ENCODE peak calls at places on chromosome 1, in seven cellular contexts. One of them, this sample, is unnamed.

GRCh38 chr1:164712131-164713031 is 153.4 kb downstream of the PBX1 start:
- DNase-seq in NCI-H460: no peak
- DNase-seq in NCI-H345: no peak
- DNase-seq in stimulated activated CD4-positive, alpha-beta T cell treated with anti-CD3 and anti-CD28 coated beads, Interleukin-1b, Interleukin-23, amount 100 ng/mL, for 4 hours: no peak
- DNase-seq in T-helper 9 cell: no peak
- DNase-seq in left lung: no peak
- DNase-seq in NCI-H510A: no peak
- DNase-seq in this sample: peak

GRCh38 chr1:197200468-197200899 is 54.0 kb upstream of the ASPM start:
- DNase-seq in NCI-H345: no peak
- DNase-seq in stimulated activated CD4-positive, alpha-beta T cell treated with anti-CD3 and anti-CD28 coated beads, Interleukin-1b, Interleukin-23, amount 100 ng/mL, for 4 hours: no peak
- DNase-seq in NCI-H460: no peak
- DNase-seq in NCI-H510A: no peak
- DNase-seq in left lung: no peak
- DNase-seq in T-helper 9 cell: no peak
- DNase-seq in this sample: no peak

GRCh38 chr1:206496131-206496793 is 11.1 kb upstream of the RASSF5 start:
- DNase-seq in stimulated activated CD4-positive, alpha-beta T cell treated with anti-CD3 and anti-CD28 coated beads, Interleukin-1b, Interleukin-23, amount 100 ng/mL, for 4 hours: no peak
- DNase-seq in T-helper 9 cell: no peak
- DNase-seq in left lung: no peak
- DNase-seq in NCI-H345: peak
- DNase-seq in NCI-H460: no peak
- DNase-seq in NCI-H510A: no peak
- DNase-seq in this sample: no peak

GRCh38 chr1:89259283-89259971 is 13.2 kb downstream of the GBP5 start:
- DNase-seq in NCI-H345: no peak
- DNase-seq in stimulated activated CD4-positive, alpha-beta T cell treated with anti-CD3 and anti-CD28 coated beads, Interleukin-1b, Interleukin-23, amount 100 ng/mL, for 4 hours: no peak
- DNase-seq in NCI-H510A: no peak
- DNase-seq in left lung: no peak
- DNase-seq in T-helper 9 cell: no peak
- DNase-seq in NCI-H460: no peak
- DNase-seq in this sample: peak

GRCh38 chr1:47926461-47926999 is 70.7 kb downstream of the TRABD2B start:
- DNase-seq in T-helper 9 cell: no peak
- DNase-seq in NCI-H345: no peak
- DNase-seq in NCI-H510A: no peak
- DNase-seq in NCI-H460: no peak
- DNase-seq in stimulated activated CD4-positive, alpha-beta T cell treated with anti-CD3 and anti-CD28 coated beads, Interleukin-1b, Interleukin-23, amount 100 ng/mL, for 4 hours: no peak
- DNase-seq in left lung: no peak
- DNase-seq in this sample: no peak

GRCh38 chr1:234230414-234230862 is 142.8 kb upstream of the COA6 start:
- DNase-seq in NCI-H345: peak
- DNase-seq in NCI-H510A: no peak
- DNase-seq in T-helper 9 cell: no peak
- DNase-seq in NCI-H460: no peak
- DNase-seq in left lung: no peak
- DNase-seq in stimulated activated CD4-positive, alpha-beta T cell treated with anti-CD3 and anti-CD28 coated beads, Interleukin-1b, Interleukin-23, amount 100 ng/mL, for 4 hours: no peak
- DNase-seq in this sample: no peak

GRCh38 chr1:226365166-226365565 is 42.7 kb downstream of the PARP1 start:
- DNase-seq in T-helper 9 cell: no peak
- DNase-seq in NCI-H510A: no peak
- DNase-seq in NCI-H460: no peak
- DNase-seq in left lung: no peak
- DNase-seq in stimulated activated CD4-positive, alpha-beta T cell treated with anti-CD3 and anti-CD28 coated beads, Interleukin-1b, Interleukin-23, amount 100 ng/mL, for 4 hours: no peak
- DNase-seq in NCI-H345: no peak
- DNase-seq in this sample: no peak

GRCh38 chr1:23837905-23838304 is 12.7 kb upstream of the HMGCL start:
- DNase-seq in NCI-H460: no peak
- DNase-seq in left lung: no peak
- DNase-seq in NCI-H345: no peak
- DNase-seq in NCI-H510A: no peak
- DNase-seq in T-helper 9 cell: no peak
- DNase-seq in stimulated activated CD4-positive, alpha-beta T cell treated with anti-CD3 and anti-CD28 coated beads, Interleukin-1b, Interleukin-23, amount 100 ng/mL, for 4 hours: no peak
- DNase-seq in this sample: no peak

GRCh38 chr1:225944951-225945350 is 3.9 kb upstream of the LEFTY2 start:
- DNase-seq in left lung: no peak
- DNase-seq in NCI-H510A: no peak
- DNase-seq in NCI-H345: no peak
- DNase-seq in stimulated activated CD4-positive, alpha-beta T cell treated with anti-CD3 and anti-CD28 coated beads, Interleukin-1b, Interleukin-23, amount 100 ng/mL, for 4 hours: no peak
- DNase-seq in T-helper 9 cell: no peak
- DNase-seq in NCI-H460: no peak
- DNase-seq in this sample: no peak

GRCh38 chr1:192807221-192807967 is 1.4 kb upstream of the RGS2 start:
- DNase-seq in NCI-H345: no peak
- DNase-seq in T-helper 9 cell: peak
- DNase-seq in stimulated activated CD4-positive, alpha-beta T cell treated with anti-CD3 and anti-CD28 coated beads, Interleukin-1b, Interleukin-23, amount 100 ng/mL, for 4 hours: no peak
- DNase-seq in NCI-H460: peak
- DNase-seq in NCI-H510A: no peak
- DNase-seq in left lung: no peak
- DNase-seq in this sample: no peak

GRCh38 chr1:70874826-70875225 is 172.8 kb downstream of the PTGER3 start:
- DNase-seq in NCI-H460: peak
- DNase-seq in T-helper 9 cell: no peak
- DNase-seq in stimulated activated CD4-positive, alpha-beta T cell treated with anti-CD3 and anti-CD28 coated beads, Interleukin-1b, Interleukin-23, amount 100 ng/mL, for 4 hours: no peak
- DNase-seq in NCI-H510A: no peak
- DNase-seq in NCI-H345: no peak
- DNase-seq in left lung: no peak
- DNase-seq in this sample: no peak

GRCh38 chr1:69737527-69738176 is 169.9 kb downstream of the LRRC7 start:
- DNase-seq in left lung: no peak
- DNase-seq in stimulated activated CD4-positive, alpha-beta T cell treated with anti-CD3 and anti-CD28 coated beads, Interleukin-1b, Interleukin-23, amount 100 ng/mL, for 4 hours: no peak
- DNase-seq in T-helper 9 cell: no peak
- DNase-seq in NCI-H510A: peak
- DNase-seq in NCI-H345: peak
- DNase-seq in NCI-H460: peak
- DNase-seq in this sample: no peak

GRCh38 chr1:185463011-185463410 is 146.0 kb upstream of the IVNS1ABP start:
- DNase-seq in left lung: no peak
- DNase-seq in NCI-H510A: no peak
- DNase-seq in stimulated activated CD4-positive, alpha-beta T cell treated with anti-CD3 and anti-CD28 coated beads, Interleukin-1b, Interleukin-23, amount 100 ng/mL, for 4 hours: no peak
- DNase-seq in NCI-H345: no peak
- DNase-seq in T-helper 9 cell: no peak
- DNase-seq in NCI-H460: no peak
- DNase-seq in this sample: no peak

GRCh38 chr1:162165528-162165927 is 96.0 kb downstream of the NOS1AP start:
- DNase-seq in left lung: no peak
- DNase-seq in NCI-H345: peak
- DNase-seq in NCI-H460: no peak
- DNase-seq in T-helper 9 cell: no peak
- DNase-seq in stimulated activated CD4-positive, alpha-beta T cell treated with anti-CD3 and anti-CD28 coated beads, Interleukin-1b, Interleukin-23, amount 100 ng/mL, for 4 hours: no peak
- DNase-seq in NCI-H510A: no peak
- DNase-seq in this sample: no peak

GRCh38 chr1:110630770-110631663 is 24.9 kb upstream of the KCNA2 start:
- DNase-seq in T-helper 9 cell: peak
- DNase-seq in NCI-H510A: peak
- DNase-seq in left lung: peak
- DNase-seq in NCI-H460: peak
- DNase-seq in NCI-H345: peak
- DNase-seq in stimulated activated CD4-positive, alpha-beta T cell treated with anti-CD3 and anti-CD28 coated beads, Interleukin-1b, Interleukin-23, amount 100 ng/mL, for 4 hours: peak
- DNase-seq in this sample: peak

GRCh38 chr1:41689596-41689995 is 205.1 kb upstream of the EDN2 start:
- DNase-seq in NCI-H510A: no peak
- DNase-seq in T-helper 9 cell: no peak
- DNase-seq in NCI-H345: no peak
- DNase-seq in NCI-H460: no peak
- DNase-seq in left lung: no peak
- DNase-seq in stimulated activated CD4-positive, alpha-beta T cell treated with anti-CD3 and anti-CD28 coated beads, Interleukin-1b, Interleukin-23, amount 100 ng/mL, for 4 hours: no peak
- DNase-seq in this sample: no peak

GRCh38 chr1:2804628-2805351 is 3.3 kb upstream of the TTC34 start:
- DNase-seq in NCI-H460: no peak
- DNase-seq in NCI-H510A: no peak
- DNase-seq in T-helper 9 cell: no peak
- DNase-seq in stimulated activated CD4-positive, alpha-beta T cell treated with anti-CD3 and anti-CD28 coated beads, Interleukin-1b, Interleukin-23, amount 100 ng/mL, for 4 hours: no peak
- DNase-seq in left lung: no peak
- DNase-seq in NCI-H345: no peak
- DNase-seq in this sample: no peak

GRCh38 chr1:3610823-3611169 is 512 bp downstream of the MEGF6 start:
- DNase-seq in T-helper 9 cell: no peak
- DNase-seq in stimulated activated CD4-positive, alpha-beta T cell treated with anti-CD3 and anti-CD28 coated beads, Interleukin-1b, Interleukin-23, amount 100 ng/mL, for 4 hours: no peak
- DNase-seq in NCI-H460: no peak
- DNase-seq in NCI-H510A: no peak
- DNase-seq in NCI-H345: no peak
- DNase-seq in left lung: no peak
- DNase-seq in this sample: no peak

GRCh38 chr1:71777094-71777493 is 505.2 kb downstream of the NEGR1 start:
- DNase-seq in T-helper 9 cell: no peak
- DNase-seq in stimulated activated CD4-positive, alpha-beta T cell treated with anti-CD3 and anti-CD28 coated beads, Interleukin-1b, Interleukin-23, amount 100 ng/mL, for 4 hours: no peak
- DNase-seq in NCI-H510A: no peak
- DNase-seq in NCI-H460: no peak
- DNase-seq in NCI-H345: no peak
- DNase-seq in left lung: no peak
- DNase-seq in this sample: no peak

GRCh38 chr1:25204797-25205441 is 27.4 kb downstream of the SYF2 start:
- DNase-seq in T-helper 9 cell: no peak
- DNase-seq in NCI-H460: peak
- DNase-seq in NCI-H510A: no peak
- DNase-seq in left lung: no peak
- DNase-seq in NCI-H345: peak
- DNase-seq in stimulated activated CD4-positive, alpha-beta T cell treated with anti-CD3 and anti-CD28 coated beads, Interleukin-1b, Interleukin-23, amount 100 ng/mL, for 4 hours: peak
- DNase-seq in this sample: no peak

GRCh38 chr1:65904681-65905083 is 112.0 kb downstream of the PDE4B start:
- DNase-seq in left lung: no peak
- DNase-seq in NCI-H345: no peak
- DNase-seq in NCI-H510A: no peak
- DNase-seq in stimulated activated CD4-positive, alpha-beta T cell treated with anti-CD3 and anti-CD28 coated beads, Interleukin-1b, Interleukin-23, amount 100 ng/mL, for 4 hours: no peak
- DNase-seq in NCI-H460: peak
- DNase-seq in T-helper 9 cell: no peak
- DNase-seq in this sample: no peak

GRCh38 chr1:14466006-14466405 is 132.5 kb upstream of the KAZN start:
- DNase-seq in NCI-H460: no peak
- DNase-seq in left lung: no peak
- DNase-seq in NCI-H510A: peak
- DNase-seq in stimulated activated CD4-positive, alpha-beta T cell treated with anti-CD3 and anti-CD28 coated beads, Interleukin-1b, Interleukin-23, amount 100 ng/mL, for 4 hours: no peak
- DNase-seq in T-helper 9 cell: no peak
- DNase-seq in NCI-H345: no peak
- DNase-seq in this sample: no peak

GRCh38 chr1:46179138-46180081 is 3.1 kb upstream of the P3R3URF start:
- DNase-seq in NCI-H345: peak
- DNase-seq in T-helper 9 cell: peak
- DNase-seq in left lung: peak
- DNase-seq in NCI-H460: peak
- DNase-seq in stimulated activated CD4-positive, alpha-beta T cell treated with anti-CD3 and anti-CD28 coated beads, Interleukin-1b, Interleukin-23, amount 100 ng/mL, for 4 hours: peak
- DNase-seq in NCI-H510A: peak
- DNase-seq in this sample: peak

GRCh38 chr1:20028125-20028524 is 41.9 kb upstream of the PLA2G5 start:
- DNase-seq in NCI-H510A: no peak
- DNase-seq in T-helper 9 cell: no peak
- DNase-seq in NCI-H345: no peak
- DNase-seq in stimulated activated CD4-positive, alpha-beta T cell treated with anti-CD3 and anti-CD28 coated beads, Interleukin-1b, Interleukin-23, amount 100 ng/mL, for 4 hours: no peak
- DNase-seq in left lung: no peak
- DNase-seq in NCI-H460: no peak
- DNase-seq in this sample: no peak

GRCh38 chr1:5324903-5325302 is 667.3 kb downstream of the NPHP4 start:
- DNase-seq in stimulated activated CD4-positive, alpha-beta T cell treated with anti-CD3 and anti-CD28 coated beads, Interleukin-1b, Interleukin-23, amount 100 ng/mL, for 4 hours: no peak
- DNase-seq in left lung: no peak
- DNase-seq in T-helper 9 cell: no peak
- DNase-seq in NCI-H510A: no peak
- DNase-seq in NCI-H345: no peak
- DNase-seq in NCI-H460: no peak
- DNase-seq in this sample: no peak

GRCh38 chr1:93435443-93435842 is 12.5 kb upstream of the FNBP1L start:
- DNase-seq in stimulated activated CD4-positive, alpha-beta T cell treated with anti-CD3 and anti-CD28 coated beads, Interleukin-1b, Interleukin-23, amount 100 ng/mL, for 4 hours: no peak
- DNase-seq in left lung: no peak
- DNase-seq in T-helper 9 cell: no peak
- DNase-seq in NCI-H510A: no peak
- DNase-seq in NCI-H460: no peak
- DNase-seq in NCI-H345: no peak
- DNase-seq in this sample: no peak